ENCODE peak calls at places on chromosome 12, in six cellular contexts. Q is effector memory CD4-positive, alpha-beta T cell; S is WERI-Rb-1; X is lower lobe of right lung; J is DND-41; I is prostate gland. P is an unnamed sample.
A peak's percentile ranks its signal among the peaks of the same experiment; 100 is the strongest.

GRCh38 chr12:53659011-53659551 is 16.8 kb downstream of the ATP5MC2 start:
- DNase-seq in Q (no peak), S (no peak), X (no peak), J (no peak), I (peak; percentile 92), P (no peak)

GRCh38 chr12:26434299-26434915 is 239.0 kb downstream of the SSPN start:
- DNase-seq in Q (no peak), S (peak; percentile 48), X (no peak), J (no peak), I (no peak), P (no peak)

GRCh38 chr12:48198619-48198973 is 4.5 kb downstream of the OR10AD1 start:
- DNase-seq in Q (no peak), S (no peak), X (peak; percentile 64), J (no peak), I (no peak), P (no peak)

GRCh38 chr12:53328043-53328435 is 6.6 kb upstream of the AAAS start:
- DNase-seq in Q (no peak), S (peak; percentile 35), X (no peak), J (no peak), I (no peak), P (no peak)

GRCh38 chr12:117507547-117507946 is 146.1 kb upstream of the NOS1 start:
- DNase-seq in Q (no peak), S (peak; percentile 23), X (no peak), J (no peak), I (peak; percentile 49), P (no peak)

GRCh38 chr12:77895699-77896098 is 65.0 kb downstream of the NAV3 start:
- DNase-seq in Q (no peak), S (no peak), X (no peak), J (no peak), I (no peak), P (no peak)

GRCh38 chr12:52771088-52771487 is 6.1 kb downstream of the KRT76 start:
- DNase-seq in Q (no peak), S (no peak), X (no peak), J (no peak), I (no peak), P (no peak)

GRCh38 chr12:21941522-21942376 is 523 bp upstream of the ABCC9 start:
- DNase-seq in Q (no peak), S (peak; percentile 14), X (peak; percentile 65), J (no peak), I (no peak), P (no peak)

GRCh38 chr12:24960222-24960855 is 11.4 kb upstream of the BCAT1 start:
- DNase-seq in Q (no peak), S (peak; percentile 49), X (no peak), J (peak; percentile 64), I (no peak), P (no peak)

GRCh38 chr12:118044075-118044474 is 16.9 kb downstream of the WSB2 start:
- DNase-seq in Q (no peak), S (no peak), X (no peak), J (no peak), I (no peak), P (no peak)

GRCh38 chr12:130700492-130701401 is 15.4 kb downstream of the RIMBP2 start:
- DNase-seq in Q (no peak), S (peak; percentile 9), X (no peak), J (peak; percentile 38), I (no peak), P (no peak)

GRCh38 chr12:130703733-130704375 is 12.2 kb downstream of the RIMBP2 start:
- DNase-seq in Q (no peak), S (peak; percentile 7), X (no peak), J (no peak), I (no peak), P (no peak)

GRCh38 chr12:130704606-130705005 is 11.5 kb downstream of the RIMBP2 start:
- DNase-seq in Q (no peak), S (peak; percentile 3), X (no peak), J (no peak), I (no peak), P (no peak)

GRCh38 chr12:130702966-130703732 is 12.9 kb downstream of the RIMBP2 start:
- DNase-seq in Q (no peak), S (peak; percentile 90), X (peak; percentile 39), J (peak; percentile 1), I (no peak), P (no peak)

GRCh38 chr12:130701402-130701744 is 14.7 kb downstream of the RIMBP2 start:
- DNase-seq in Q (no peak), S (peak; percentile 3), X (no peak), J (no peak), I (no peak), P (no peak)
- H3K9me3 ChIP-seq in Q (no peaks in the 10 kb centered on the region), S (no peaks in the 10 kb centered on the region), X (no peaks in the 10 kb centered on the region), J (no peaks in the 10 kb centered on the region), I (no peaks in the 10 kb centered on the region), P (no peaks in the 10 kb centered on the region)

DNA sequence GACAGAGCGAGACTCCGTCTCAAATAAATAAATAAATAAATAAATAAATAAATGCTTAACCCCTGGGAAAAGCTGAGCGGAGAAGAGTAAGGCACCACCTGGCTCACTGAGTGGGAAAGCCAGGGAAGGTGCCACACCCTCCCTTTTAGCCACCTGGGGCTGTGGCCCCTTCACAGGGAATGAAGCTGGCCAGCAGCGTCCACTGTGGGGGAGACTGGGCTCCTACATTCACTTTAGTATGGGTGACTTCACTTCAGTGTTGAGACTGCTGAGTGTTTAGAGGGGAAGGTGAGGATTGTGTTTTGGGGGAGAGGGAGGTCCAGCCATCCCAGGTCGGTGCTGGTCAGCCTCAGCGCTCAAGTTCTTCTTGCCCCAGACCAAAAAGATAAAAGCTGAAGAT is 1.5 kb downstream of the NAB2 start:
- DNase-seq in Q (no peak), S (no peak), X (no peak), J (no peak), I (no peak), P (no peak)
- H3K4me3 ChIP-seq in Q (no peak overlapping the region), S (peak overlapping the region; percentile 68), X (peak overlapping the region; percentile 94), J (no peak overlapping the region), I (peak overlapping the region; percentile 91), P (no peak overlapping the region)

DNA sequence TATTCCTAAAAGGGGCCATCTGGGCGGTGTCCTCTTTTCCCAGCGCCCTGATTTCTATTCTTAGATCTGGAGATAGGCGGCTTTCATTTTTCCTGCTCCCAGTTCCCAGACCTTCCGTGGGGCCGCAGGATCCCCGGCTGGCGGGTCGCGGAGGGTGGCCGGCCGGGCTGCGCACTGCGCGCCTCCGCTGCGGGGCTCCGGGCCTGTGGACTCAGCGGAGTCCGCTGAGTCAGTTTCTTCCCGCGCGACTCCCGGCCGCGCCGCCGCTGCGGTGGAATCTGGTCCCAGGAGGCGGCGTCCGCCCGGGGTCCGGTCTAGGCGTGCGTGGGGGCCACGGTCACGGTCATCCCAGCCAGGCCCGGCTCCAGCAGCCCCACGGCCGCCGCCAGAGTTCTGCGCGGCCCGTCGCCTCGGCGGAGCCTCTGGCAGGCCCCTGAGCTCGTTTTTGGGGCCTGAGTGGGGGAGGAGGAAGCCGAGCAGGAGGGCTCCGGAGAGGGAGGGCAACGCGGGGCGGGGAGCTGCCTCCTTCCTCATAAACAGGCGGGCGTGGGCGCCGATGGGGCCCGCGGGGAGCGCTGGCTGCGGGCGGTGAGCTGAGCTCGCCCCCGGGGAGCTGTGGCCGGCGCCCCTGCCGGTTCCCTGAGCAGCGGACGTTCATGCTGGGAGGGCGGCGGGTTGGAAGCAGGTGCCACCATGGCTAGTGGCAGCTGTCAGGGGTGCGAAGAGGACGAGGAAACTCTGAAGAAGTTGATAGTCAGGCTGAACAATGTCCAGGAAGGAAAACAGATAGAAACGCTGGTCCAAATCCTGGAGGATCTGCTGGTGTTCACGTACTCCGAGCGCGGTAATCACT is at the start of gene LRRK2:
- DNase-seq in Q (peak; percentile 6), S (peak; percentile 66), X (peak; percentile 95), J (no peak), I (peak; percentile 68), P (peak; percentile 3)
- H3K27ac ChIP-seq in Q (no peak within 1 kb of the TSS), S (peak within 1 kb of the TSS; percentile 78), X (peak within 1 kb of the TSS; percentile 97), J (no peak within 1 kb of the TSS), I (peak within 1 kb of the TSS; percentile 89), P (no peak within 1 kb of the TSS)

DNA sequence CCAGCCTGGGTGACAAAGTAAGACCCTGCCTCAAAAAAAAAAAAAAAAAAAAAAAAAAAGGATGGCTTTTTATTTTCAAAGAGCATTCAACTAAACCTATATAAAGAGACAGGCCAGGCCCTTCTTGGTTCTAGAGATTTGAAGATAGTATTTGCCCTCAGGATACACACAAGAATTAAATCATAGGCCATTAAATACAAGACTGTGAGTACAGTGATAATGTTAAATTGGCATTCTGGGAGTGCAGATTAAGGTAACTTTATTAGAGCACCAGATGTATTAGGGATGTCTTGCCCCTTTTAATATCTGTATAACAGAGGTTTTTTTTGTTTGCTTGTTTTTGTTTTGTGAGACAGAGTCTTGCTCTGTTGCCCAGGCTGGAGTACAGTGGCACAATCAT is 61.3 kb downstream of the ATF7IP start:
- DNase-seq in Q (no peak), S (no peak), X (no peak), J (no peak), I (no peak), P (no peak)
- H3K9me3 ChIP-seq in Q (peaks cover 2% of the 10 kb centered on the region), S (no peaks in the 10 kb centered on the region), X (peaks cover 9% of the 10 kb centered on the region), J (no peaks in the 10 kb centered on the region), I (no peaks in the 10 kb centered on the region), P (no peaks in the 10 kb centered on the region)

GRCh38 chr12:93785262-93786010 is 108.3 kb downstream of the CRADD start:
- DNase-seq in Q (peak; percentile 15), S (no peak), X (no peak), J (peak; percentile 40), I (peak; percentile 33), P (no peak)
- H3K4me3 ChIP-seq in Q (no peak overlapping the region), S (no peak overlapping the region), X (no peak overlapping the region), J (no peak overlapping the region), I (no peak overlapping the region), P (no peak overlapping the region)

DNA sequence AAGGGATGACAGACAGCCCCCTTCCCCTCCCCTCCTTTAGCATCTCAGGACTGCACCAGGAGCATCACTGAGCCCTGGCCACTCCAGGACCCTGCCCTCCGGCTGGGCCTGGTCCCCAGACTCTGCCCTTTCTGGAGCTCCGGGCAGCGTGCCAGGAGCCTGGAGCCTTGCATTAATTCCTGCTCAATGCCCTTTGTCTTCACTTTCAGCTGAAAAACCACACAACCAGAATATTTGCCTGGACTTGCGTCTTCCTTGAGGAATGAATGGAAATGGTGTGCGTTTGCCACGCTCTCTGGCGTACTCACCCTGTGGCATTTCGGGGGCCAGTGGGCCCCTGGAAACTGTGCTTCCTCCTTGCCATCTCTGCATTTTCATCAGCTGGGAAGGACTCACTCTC is 8.5 kb upstream of the RFLNA start:
- DNase-seq in Q (no peak), S (no peak), X (no peak), J (no peak), I (no peak), P (no peak)
- H3K27ac ChIP-seq in Q (no peak overlapping the region), S (no peak overlapping the region), X (no peak overlapping the region), J (no peak overlapping the region), I (no peak overlapping the region), P (no peak overlapping the region)

GRCh38 chr12:4006743-4007142 is 133.5 kb upstream of the PARP11 start:
- DNase-seq in Q (no peak), S (no peak), X (no peak), J (no peak), I (no peak), P (no peak)
- H3K9me3 ChIP-seq in Q (no peaks in the 10 kb centered on the region), S (peaks cover 4% of the 10 kb centered on the region), X (no peaks in the 10 kb centered on the region), J (no peaks in the 10 kb centered on the region), I (no peaks in the 10 kb centered on the region), P (no peaks in the 10 kb centered on the region)

P was measured in naive thymus-derived CD4-positive, alpha-beta T cell.